ENCODE peak calls at places on chromosomes 11 and 22, in seven cellular contexts. One of them, this sample, is unnamed.

GRCh38 chr11:87460842-87461637 is 423.3 kb downstream of the TMEM135 start:
- DNase-seq in ovary: no peak
- DNase-seq in right lobe of liver: no peak
- DNase-seq in body of pancreas: no peak
- DNase-seq in A549: no peak
- DNase-seq in heart left ventricle: no peak
- DNase-seq in Peyer's patch: no peak
- DNase-seq in this sample: no peak

GRCh38 chr22:37267128-37267587 is 15.2 kb upstream of the CYTH4 start:
- DNase-seq in ovary: no peak
- DNase-seq in right lobe of liver: peak
- DNase-seq in body of pancreas: no peak
- DNase-seq in A549: no peak
- DNase-seq in heart left ventricle: peak
- DNase-seq in Peyer's patch: peak
- DNase-seq in this sample: no peak

GRCh38 chr11:34356576-34356917 is 1.3 kb downstream of the ABTB2 start:
- DNase-seq in ovary: no peak
- DNase-seq in right lobe of liver: no peak
- DNase-seq in body of pancreas: peak
- DNase-seq in A549: peak
- DNase-seq in heart left ventricle: peak
- DNase-seq in Peyer's patch: no peak
- DNase-seq in this sample: no peak

GRCh38 chr11:12244156-12244555 is 133.2 kb upstream of the PARVA start:
- DNase-seq in ovary: no peak
- DNase-seq in right lobe of liver: no peak
- DNase-seq in body of pancreas: no peak
- DNase-seq in A549: no peak
- DNase-seq in heart left ventricle: no peak
- DNase-seq in Peyer's patch: no peak
- DNase-seq in this sample: no peak

GRCh38 chr22:41341990-41342389 is 39.8 kb upstream of the TEF start:
- DNase-seq in ovary: no peak
- DNase-seq in right lobe of liver: no peak
- DNase-seq in body of pancreas: no peak
- DNase-seq in A549: no peak
- DNase-seq in heart left ventricle: no peak
- DNase-seq in Peyer's patch: no peak
- DNase-seq in this sample: no peak

GRCh38 chr11:122100222-122101080 is 15.6 kb downstream of the BLID start:
- DNase-seq in ovary: peak
- DNase-seq in right lobe of liver: no peak
- DNase-seq in body of pancreas: peak
- DNase-seq in A549: no peak
- DNase-seq in heart left ventricle: peak
- DNase-seq in Peyer's patch: no peak
- DNase-seq in this sample: peak

GRCh38 chr11:129023968-129024676 is 81.5 kb upstream of the TP53AIP1 start:
- DNase-seq in ovary: no peak
- DNase-seq in right lobe of liver: no peak
- DNase-seq in body of pancreas: peak
- DNase-seq in A549: no peak
- DNase-seq in heart left ventricle: no peak
- DNase-seq in Peyer's patch: no peak
- DNase-seq in this sample: no peak

GRCh38 chr11:69000831-69001245 is 12.2 kb downstream of the MRGPRF start:
- DNase-seq in ovary: peak
- DNase-seq in right lobe of liver: peak
- DNase-seq in body of pancreas: peak
- DNase-seq in A549: peak
- DNase-seq in heart left ventricle: no peak
- DNase-seq in Peyer's patch: no peak
- DNase-seq in this sample: no peak

GRCh38 chr11:44627911-44628729 is 62.7 kb downstream of the CD82 start:
- DNase-seq in ovary: peak
- DNase-seq in right lobe of liver: peak
- DNase-seq in body of pancreas: peak
- DNase-seq in A549: no peak
- DNase-seq in heart left ventricle: peak
- DNase-seq in Peyer's patch: no peak
- DNase-seq in this sample: peak

GRCh38 chr22:39352301-39352867 is 2.6 kb downstream of the SYNGR1 start:
- DNase-seq in ovary: no peak
- DNase-seq in right lobe of liver: no peak
- DNase-seq in body of pancreas: no peak
- DNase-seq in A549: no peak
- DNase-seq in heart left ventricle: no peak
- DNase-seq in Peyer's patch: no peak
- DNase-seq in this sample: no peak

GRCh38 chr11:27085605-27086004 is 45.0 kb downstream of the BBOX1 start:
- DNase-seq in ovary: no peak
- DNase-seq in right lobe of liver: no peak
- DNase-seq in body of pancreas: no peak
- DNase-seq in A549: no peak
- DNase-seq in heart left ventricle: no peak
- DNase-seq in Peyer's patch: no peak
- DNase-seq in this sample: no peak

GRCh38 chr11:1949302-1949701 is 2.2 kb downstream of the MRPL23 start:
- DNase-seq in ovary: no peak
- DNase-seq in right lobe of liver: no peak
- DNase-seq in body of pancreas: no peak
- DNase-seq in A549: no peak
- DNase-seq in heart left ventricle: peak
- DNase-seq in Peyer's patch: no peak
- DNase-seq in this sample: peak

GRCh38 chr11:27241316-27242122 is 121.5 kb downstream of the CCDC34 start:
- DNase-seq in ovary: no peak
- DNase-seq in right lobe of liver: no peak
- DNase-seq in body of pancreas: no peak
- DNase-seq in A549: peak
- DNase-seq in heart left ventricle: no peak
- DNase-seq in Peyer's patch: no peak
- DNase-seq in this sample: no peak

GRCh38 chr22:23796461-23796860 is 9.7 kb downstream of the SMARCB1 start:
- DNase-seq in ovary: no peak
- DNase-seq in right lobe of liver: peak
- DNase-seq in body of pancreas: no peak
- DNase-seq in A549: no peak
- DNase-seq in heart left ventricle: no peak
- DNase-seq in Peyer's patch: no peak
- DNase-seq in this sample: no peak

GRCh38 chr11:47960015-47960414 is 20.3 kb upstream of the PTPRJ start:
- DNase-seq in ovary: no peak
- DNase-seq in right lobe of liver: peak
- DNase-seq in body of pancreas: no peak
- DNase-seq in A549: no peak
- DNase-seq in heart left ventricle: no peak
- DNase-seq in Peyer's patch: no peak
- DNase-seq in this sample: no peak

GRCh38 chr11:1938343-1939005 is 8.7 kb upstream of the MRPL23 start:
- DNase-seq in ovary: no peak
- DNase-seq in right lobe of liver: peak
- DNase-seq in body of pancreas: no peak
- DNase-seq in A549: no peak
- DNase-seq in heart left ventricle: peak
- DNase-seq in Peyer's patch: no peak
- DNase-seq in this sample: peak

GRCh38 chr11:17387811-17388210 is 648 bp downstream of the KCNJ11 start:
- DNase-seq in ovary: no peak
- DNase-seq in right lobe of liver: no peak
- DNase-seq in body of pancreas: no peak
- DNase-seq in A549: no peak
- DNase-seq in heart left ventricle: no peak
- DNase-seq in Peyer's patch: no peak
- DNase-seq in this sample: no peak

DNA sequence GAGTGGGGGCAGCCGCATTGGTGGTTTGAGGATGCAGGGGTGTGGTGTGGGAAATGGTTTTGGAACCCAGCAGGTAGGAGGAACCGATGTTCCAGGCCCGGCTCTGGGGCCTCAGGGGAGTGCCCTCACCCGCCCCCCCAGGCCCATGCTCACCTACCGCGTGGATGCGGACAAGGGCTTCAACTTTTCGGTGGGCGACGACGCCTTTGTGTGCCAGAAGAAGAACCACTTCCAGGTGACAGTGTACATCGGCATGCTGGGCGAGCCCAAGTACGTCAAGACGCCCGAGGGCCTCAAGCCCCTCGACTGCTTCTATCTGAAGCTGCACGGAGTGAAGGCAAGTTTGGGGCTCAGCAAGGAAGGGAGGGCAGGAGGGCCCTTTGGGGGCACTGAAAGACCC is 18.6 kb downstream of the TMEM258 start:
- DNase-seq in ovary: no peak
- DNase-seq in right lobe of liver: no peak
- DNase-seq in body of pancreas: no peak
- DNase-seq in A549: no peak
- DNase-seq in heart left ventricle: no peak
- DNase-seq in Peyer's patch: no peak
- DNase-seq in this sample: no peak
- H3K4me3 ChIP-seq in ovary: no peak
- H3K4me3 ChIP-seq in right lobe of liver: no peak
- H3K4me3 ChIP-seq in body of pancreas: no peak
- H3K4me3 ChIP-seq in A549: no peak
- H3K4me3 ChIP-seq in heart left ventricle: no peak
- H3K4me3 ChIP-seq in Peyer's patch: no peak
- H3K4me3 ChIP-seq in this sample: no peak

DNA sequence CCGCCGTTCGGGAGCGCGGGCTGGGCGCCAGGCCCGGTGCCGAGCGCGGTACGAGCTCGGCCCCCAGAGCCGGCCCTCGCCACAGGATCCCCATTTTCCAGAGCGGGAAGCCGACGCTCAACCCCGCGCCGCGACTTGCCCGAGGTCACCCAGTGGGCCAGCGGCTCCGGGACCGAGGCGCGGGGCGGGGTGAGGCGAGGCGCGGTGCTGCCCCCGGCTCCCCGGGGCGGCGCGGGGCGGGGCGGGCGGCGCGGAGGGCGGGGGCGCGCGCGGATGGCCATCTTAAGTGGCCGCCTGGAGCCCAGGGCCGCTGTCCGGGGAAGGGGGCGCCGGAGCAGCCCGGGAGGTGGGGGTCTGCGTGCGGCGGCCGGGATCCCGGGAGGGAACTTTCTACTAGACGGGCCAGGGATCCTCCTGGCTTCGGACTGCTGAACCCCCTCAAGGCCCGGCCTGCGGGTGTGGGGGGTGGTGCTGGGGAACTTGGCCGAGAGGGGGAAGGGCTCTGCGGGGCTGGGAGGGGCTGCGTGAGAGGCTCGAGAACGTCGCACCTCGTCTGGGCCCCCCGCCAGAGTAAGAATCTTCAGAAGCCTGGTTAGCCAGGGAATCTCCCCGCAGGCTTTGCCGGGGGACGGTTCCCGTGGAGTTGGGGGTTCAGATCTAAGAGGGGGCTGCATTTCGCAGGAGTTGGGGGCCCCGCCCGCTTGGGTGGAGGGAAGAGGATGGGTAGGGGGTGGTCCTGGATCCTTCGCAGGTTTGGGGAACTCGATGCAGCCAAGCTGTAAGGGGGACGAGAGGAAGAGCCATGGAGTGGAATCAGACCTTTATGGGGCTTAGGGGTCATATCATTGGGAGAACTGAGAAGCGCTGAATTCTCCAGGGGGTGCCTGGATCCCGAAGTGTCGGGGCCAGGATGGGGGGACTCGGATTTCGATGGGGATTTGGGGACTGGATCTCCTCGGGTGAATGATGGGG is 666 bp upstream of the INPPL1 start:
- DNase-seq in ovary: peak
- DNase-seq in right lobe of liver: peak
- DNase-seq in body of pancreas: peak
- DNase-seq in A549: peak
- DNase-seq in heart left ventricle: peak
- DNase-seq in Peyer's patch: peak
- DNase-seq in this sample: no peak
- TF ChIP-seq POLR2A in ovary: peak
- TF ChIP-seq POLR2A in right lobe of liver: no peak
- TF ChIP-seq POLR2A in body of pancreas: peak
- TF ChIP-seq POLR2A in A549: peak
- TF ChIP-seq POLR2A in heart left ventricle: no peak
- TF ChIP-seq POLR2A in Peyer's patch: no peak
- TF ChIP-seq POLR2A in this sample: no peak

DNA sequence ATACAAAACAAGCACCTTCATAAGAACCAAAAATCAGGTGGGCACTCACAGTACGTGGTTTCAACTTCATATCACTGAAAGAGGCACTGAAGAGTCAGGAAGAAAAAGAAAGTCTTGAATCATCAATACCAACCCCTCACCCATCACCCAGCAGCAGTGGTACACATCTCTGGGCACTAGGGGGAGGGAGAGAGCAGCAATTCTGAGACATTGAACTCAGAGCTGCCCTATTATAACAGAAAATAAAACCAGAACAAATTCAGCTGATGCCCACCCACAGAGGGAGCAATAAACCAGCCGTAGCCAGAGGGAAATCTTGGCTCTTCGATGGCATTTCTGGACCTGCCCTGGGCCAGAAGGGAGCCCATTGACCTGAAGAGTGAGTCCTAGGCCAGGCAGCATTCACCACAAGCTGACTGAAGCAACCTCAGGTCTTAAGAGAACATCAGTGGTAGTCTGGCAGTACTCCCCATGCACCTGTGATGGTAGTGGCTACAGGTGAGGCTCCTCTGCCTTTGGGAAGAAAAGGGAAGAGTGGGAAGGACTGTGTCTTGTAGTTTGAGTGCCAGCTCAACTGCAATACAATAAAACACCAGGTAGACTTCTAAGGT is 42.2 kb upstream of the FAM181B start:
- DNase-seq in ovary: no peak
- DNase-seq in right lobe of liver: no peak
- DNase-seq in body of pancreas: peak
- DNase-seq in A549: peak
- DNase-seq in heart left ventricle: no peak
- DNase-seq in Peyer's patch: no peak
- DNase-seq in this sample: no peak
- TF ChIP-seq CTCF in ovary: no peak
- TF ChIP-seq CTCF in right lobe of liver: peak
- TF ChIP-seq CTCF in body of pancreas: peak
- TF ChIP-seq CTCF in A549: peak
- TF ChIP-seq CTCF in heart left ventricle: peak
- TF ChIP-seq CTCF in Peyer's patch: peak
- TF ChIP-seq CTCF in this sample: no peak

DNA sequence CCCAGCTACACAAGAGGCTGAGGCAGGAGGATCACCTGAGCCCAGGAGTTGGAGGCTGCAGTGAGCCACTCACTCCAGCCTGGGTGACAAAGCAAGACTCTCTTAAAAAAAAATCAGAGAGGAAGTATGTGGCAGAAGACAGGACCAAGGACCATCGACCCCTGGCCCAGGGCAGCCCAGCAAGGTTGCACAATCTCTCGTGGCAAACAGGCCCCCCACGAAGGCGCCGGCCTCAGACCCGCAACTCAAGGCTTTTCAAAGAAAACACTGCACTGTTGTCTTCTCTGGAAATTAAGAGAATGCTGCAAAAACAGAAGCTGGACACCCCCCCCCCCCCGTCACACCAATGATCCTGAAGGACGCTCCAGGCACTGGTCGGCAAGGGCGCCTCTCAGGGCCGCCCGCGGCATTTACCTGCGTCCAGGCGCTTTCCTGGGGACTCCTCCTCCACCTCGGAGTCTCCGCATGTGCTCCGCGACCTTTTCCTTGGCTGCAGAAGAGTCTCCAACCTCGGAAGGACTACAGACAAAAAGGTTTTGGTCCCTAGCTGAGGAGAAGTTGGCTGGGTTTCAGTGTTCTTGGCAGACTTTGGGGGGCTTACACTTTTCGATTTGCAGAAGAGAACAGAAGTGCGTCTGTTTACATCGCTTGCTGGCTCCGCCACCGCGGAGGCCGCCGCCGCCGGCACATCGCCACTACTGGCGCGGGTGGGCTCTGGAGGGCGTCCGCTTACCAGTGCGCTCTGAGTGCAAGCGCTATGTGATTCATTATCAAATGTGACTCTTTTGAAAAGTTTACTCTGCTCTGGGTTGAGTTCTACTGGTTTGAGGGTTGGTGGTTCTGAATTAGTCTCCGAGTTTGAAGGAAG is 40.5 kb downstream of the BRD1 start:
- DNase-seq in ovary: no peak
- DNase-seq in right lobe of liver: no peak
- DNase-seq in body of pancreas: no peak
- DNase-seq in A549: no peak
- DNase-seq in heart left ventricle: no peak
- DNase-seq in Peyer's patch: no peak
- DNase-seq in this sample: no peak
- H3K4me3 ChIP-seq in ovary: no peak
- H3K4me3 ChIP-seq in right lobe of liver: no peak
- H3K4me3 ChIP-seq in body of pancreas: no peak
- H3K4me3 ChIP-seq in A549: no peak
- H3K4me3 ChIP-seq in heart left ventricle: no peak
- H3K4me3 ChIP-seq in Peyer's patch: no peak
- H3K4me3 ChIP-seq in this sample: no peak

This sample was measured in lower leg skin.